ENCODE peak calls at places on chromosomes 13 and 19, in six cellular contexts. One of them, this sample, is unnamed.

GRCh38 chr19:28701491-28701890 is 511.5 kb downstream of the UQCRFS1 start:
- DNase-seq in body of pancreas: no peak
- DNase-seq in ascending aorta: no peak
- DNase-seq in brain microvascular endothelial cell: no peak
- DNase-seq in ovary: no peak
- DNase-seq in fibroblast of lung: peak; percentile 57
- DNase-seq in this sample: no peak

GRCh38 chr13:112771139-112771876 is 81.5 kb downstream of the ATP11A start:
- DNase-seq in body of pancreas: no peak
- DNase-seq in ascending aorta: no peak
- DNase-seq in brain microvascular endothelial cell: no peak
- DNase-seq in ovary: no peak
- DNase-seq in fibroblast of lung: no peak
- DNase-seq in this sample: no peak

GRCh38 chr19:40510526-40511115 is 43.8 kb downstream of the SPTBN4 start:
- DNase-seq in body of pancreas: no peak
- DNase-seq in ascending aorta: no peak
- DNase-seq in brain microvascular endothelial cell: no peak
- DNase-seq in ovary: no peak
- DNase-seq in fibroblast of lung: peak; percentile 51
- DNase-seq in this sample: no peak

GRCh38 chr19:5281588-5281987 is 59.0 kb downstream of the PTPRS start:
- DNase-seq in body of pancreas: peak; percentile 44
- DNase-seq in ascending aorta: peak; percentile 84
- DNase-seq in brain microvascular endothelial cell: no peak
- DNase-seq in ovary: peak; percentile 61
- DNase-seq in fibroblast of lung: no peak
- DNase-seq in this sample: no peak

GRCh38 chr13:26449063-26449848 is 108.2 kb upstream of the WASF3 start:
- DNase-seq in body of pancreas: no peak
- DNase-seq in ascending aorta: no peak
- DNase-seq in brain microvascular endothelial cell: no peak
- DNase-seq in ovary: no peak
- DNase-seq in fibroblast of lung: peak; percentile 24
- DNase-seq in this sample: no peak

GRCh38 chr19:47663911-47664771 is 49.1 kb upstream of the EHD2 start:
- DNase-seq in body of pancreas: peak; percentile 58
- DNase-seq in ascending aorta: peak; percentile 95
- DNase-seq in brain microvascular endothelial cell: peak; percentile 99
- DNase-seq in ovary: peak; percentile 79
- DNase-seq in fibroblast of lung: peak; percentile 99
- DNase-seq in this sample: no peak

GRCh38 chr13:87942204-87942603 is 271.0 kb downstream of the SLITRK5 start:
- DNase-seq in body of pancreas: no peak
- DNase-seq in ascending aorta: no peak
- DNase-seq in brain microvascular endothelial cell: no peak
- DNase-seq in ovary: no peak
- DNase-seq in fibroblast of lung: peak; percentile 3
- DNase-seq in this sample: no peak

GRCh38 chr13:110126391-110126961 is 180.5 kb downstream of the COL4A1 start:
- DNase-seq in body of pancreas: no peak
- DNase-seq in ascending aorta: peak; percentile 84
- DNase-seq in brain microvascular endothelial cell: peak; percentile 90
- DNase-seq in ovary: peak; percentile 37
- DNase-seq in fibroblast of lung: peak; percentile 99
- DNase-seq in this sample: no peak

GRCh38 chr19:54436031-54436523 is 12.9 kb upstream of the LENG8 start:
- DNase-seq in body of pancreas: no peak
- DNase-seq in ascending aorta: no peak
- DNase-seq in brain microvascular endothelial cell: no peak
- DNase-seq in ovary: peak; percentile 55
- DNase-seq in fibroblast of lung: no peak
- DNase-seq in this sample: peak; percentile 56

GRCh38 chr19:44521370-44521769 is 8.1 kb downstream of the CEACAM20 start:
- DNase-seq in body of pancreas: no peak
- DNase-seq in ascending aorta: no peak
- DNase-seq in brain microvascular endothelial cell: no peak
- DNase-seq in ovary: no peak
- DNase-seq in fibroblast of lung: no peak
- DNase-seq in this sample: no peak

GRCh38 chr13:23642110-23642509 is 71.9 kb downstream of the TNFRSF19 start:
- DNase-seq in body of pancreas: no peak
- DNase-seq in ascending aorta: no peak
- DNase-seq in brain microvascular endothelial cell: no peak
- DNase-seq in ovary: no peak
- DNase-seq in fibroblast of lung: peak; percentile 75
- DNase-seq in this sample: no peak

GRCh38 chr13:112822851-112823250 is 133.0 kb downstream of the ATP11A start:
- DNase-seq in body of pancreas: no peak
- DNase-seq in ascending aorta: peak; percentile 22
- DNase-seq in brain microvascular endothelial cell: no peak
- DNase-seq in ovary: no peak
- DNase-seq in fibroblast of lung: no peak
- DNase-seq in this sample: no peak

GRCh38 chr13:43802511-43802910 is 15.7 kb upstream of the ENOX1 start:
- DNase-seq in body of pancreas: no peak
- DNase-seq in ascending aorta: no peak
- DNase-seq in brain microvascular endothelial cell: no peak
- DNase-seq in ovary: no peak
- DNase-seq in fibroblast of lung: no peak
- DNase-seq in this sample: no peak

GRCh38 chr19:55172741-55173140 is 6.3 kb upstream of the DNAAF3 start:
- DNase-seq in body of pancreas: no peak
- DNase-seq in ascending aorta: no peak
- DNase-seq in brain microvascular endothelial cell: peak; percentile 62
- DNase-seq in ovary: no peak
- DNase-seq in fibroblast of lung: peak; percentile 66
- DNase-seq in this sample: no peak

GRCh38 chr13:90171649-90172048 is 1175.8 kb upstream of the MIR17HG start:
- DNase-seq in body of pancreas: no peak
- DNase-seq in ascending aorta: no peak
- DNase-seq in brain microvascular endothelial cell: no peak
- DNase-seq in ovary: no peak
- DNase-seq in fibroblast of lung: peak; percentile 2
- DNase-seq in this sample: no peak

GRCh38 chr13:84553252-84553651 is 671.0 kb upstream of the SLITRK1 start:
- DNase-seq in body of pancreas: peak; percentile 13
- DNase-seq in ascending aorta: no peak
- DNase-seq in brain microvascular endothelial cell: no peak
- DNase-seq in ovary: no peak
- DNase-seq in fibroblast of lung: no peak
- DNase-seq in this sample: no peak

GRCh38 chr13:75636339-75637095 is 387 bp downstream of the LMO7 start:
- DNase-seq in body of pancreas: peak; percentile 31
- DNase-seq in ascending aorta: peak; percentile 69
- DNase-seq in brain microvascular endothelial cell: no peak
- DNase-seq in ovary: peak; percentile 19
- DNase-seq in fibroblast of lung: peak; percentile 51
- DNase-seq in this sample: no peak

GRCh38 chr19:45283443-45284033 is 32.5 kb downstream of the MARK4 start:
- DNase-seq in body of pancreas: no peak
- DNase-seq in ascending aorta: no peak
- DNase-seq in brain microvascular endothelial cell: no peak
- DNase-seq in ovary: no peak
- DNase-seq in fibroblast of lung: no peak
- DNase-seq in this sample: no peak

GRCh38 chr19:10408511-10409291 is 5.4 kb upstream of the CDC37 start:
- DNase-seq in body of pancreas: no peak
- DNase-seq in ascending aorta: no peak
- DNase-seq in brain microvascular endothelial cell: no peak
- DNase-seq in ovary: no peak
- DNase-seq in fibroblast of lung: no peak
- DNase-seq in this sample: no peak

GRCh38 chr13:18951412-18951811 is 230.2 kb downstream of the TUBA3C start:
- DNase-seq in body of pancreas: no peak
- DNase-seq in ascending aorta: no peak
- DNase-seq in brain microvascular endothelial cell: no peak
- DNase-seq in ovary: no peak
- DNase-seq in fibroblast of lung: no peak
- DNase-seq in this sample: no peak

GRCh38 chr13:108086678-108087077 is 128.7 kb downstream of the LIG4 start:
- DNase-seq in body of pancreas: peak; percentile 13
- DNase-seq in ascending aorta: no peak
- DNase-seq in brain microvascular endothelial cell: peak; percentile 0
- DNase-seq in ovary: no peak
- DNase-seq in fibroblast of lung: no peak
- DNase-seq in this sample: no peak

GRCh38 chr13:57748096-57748495 is 116.6 kb downstream of the PCDH17 start:
- DNase-seq in body of pancreas: no peak
- DNase-seq in ascending aorta: no peak
- DNase-seq in brain microvascular endothelial cell: no peak
- DNase-seq in ovary: no peak
- DNase-seq in fibroblast of lung: peak; percentile 64
- DNase-seq in this sample: no peak

GRCh38 chr19:53853707-53854106 is 14.0 kb upstream of the MYADM start:
- DNase-seq in body of pancreas: no peak
- DNase-seq in ascending aorta: no peak
- DNase-seq in brain microvascular endothelial cell: no peak
- DNase-seq in ovary: no peak
- DNase-seq in fibroblast of lung: no peak
- DNase-seq in this sample: no peak

GRCh38 chr13:91576590-91576989 is 178.2 kb downstream of the GPC5 start:
- DNase-seq in body of pancreas: no peak
- DNase-seq in ascending aorta: no peak
- DNase-seq in brain microvascular endothelial cell: no peak
- DNase-seq in ovary: no peak
- DNase-seq in fibroblast of lung: no peak
- DNase-seq in this sample: no peak

GRCh38 chr19:33409906-33410685 is 36.6 kb downstream of the CEBPG start:
- DNase-seq in body of pancreas: no peak
- DNase-seq in ascending aorta: no peak
- DNase-seq in brain microvascular endothelial cell: no peak
- DNase-seq in ovary: no peak
- DNase-seq in fibroblast of lung: no peak
- DNase-seq in this sample: no peak
- H3K27ac ChIP-seq in body of pancreas: no peak overlapping the region
- H3K27ac ChIP-seq in ascending aorta: no peak overlapping the region
- H3K27ac ChIP-seq in brain microvascular endothelial cell: no peak overlapping the region
- H3K27ac ChIP-seq in ovary: no peak overlapping the region
- H3K27ac ChIP-seq in fibroblast of lung: no peak overlapping the region
- H3K27ac ChIP-seq in this sample: no peak overlapping the region

GRCh38 chr13:82747331-82747730 is 1134.9 kb downstream of the SLITRK1 start:
- DNase-seq in body of pancreas: no peak
- DNase-seq in ascending aorta: no peak
- DNase-seq in brain microvascular endothelial cell: no peak
- DNase-seq in ovary: no peak
- DNase-seq in fibroblast of lung: peak; percentile 17
- DNase-seq in this sample: no peak

GRCh38 chr13:82749551-82749950 is 1132.7 kb downstream of the SLITRK1 start:
- DNase-seq in body of pancreas: no peak
- DNase-seq in ascending aorta: no peak
- DNase-seq in brain microvascular endothelial cell: no peak
- DNase-seq in ovary: no peak
- DNase-seq in fibroblast of lung: peak; percentile 11
- DNase-seq in this sample: no peak

GRCh38 chr13:82751221-82751620 is 1131.1 kb downstream of the SLITRK1 start:
- DNase-seq in body of pancreas: no peak
- DNase-seq in ascending aorta: no peak
- DNase-seq in brain microvascular endothelial cell: no peak
- DNase-seq in ovary: no peak
- DNase-seq in fibroblast of lung: no peak
- DNase-seq in this sample: no peak

DNA sequence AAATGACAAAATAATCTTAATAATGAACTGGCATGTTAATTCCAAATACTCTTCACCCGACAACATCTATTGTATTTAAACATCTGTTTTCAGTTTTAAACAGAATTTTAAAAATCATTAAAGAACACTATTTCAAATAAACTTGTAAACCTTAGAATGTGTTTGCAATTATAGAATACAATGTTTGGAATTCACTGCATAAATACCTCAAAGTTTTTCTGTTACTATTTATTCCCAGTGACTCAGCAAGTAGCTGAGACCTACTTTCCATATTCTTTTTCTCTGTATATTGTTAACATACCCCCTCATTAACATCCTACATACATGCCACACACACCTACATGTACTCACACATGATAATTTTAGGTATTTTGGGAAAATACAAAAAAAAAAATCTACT is 1134.3 kb downstream of the SLITRK1 start:
- DNase-seq in body of pancreas: no peak
- DNase-seq in ascending aorta: no peak
- DNase-seq in brain microvascular endothelial cell: no peak
- DNase-seq in ovary: no peak
- DNase-seq in fibroblast of lung: peak; percentile 59
- DNase-seq in this sample: no peak
- H3K27ac ChIP-seq in body of pancreas: no peak overlapping the region
- H3K27ac ChIP-seq in ascending aorta: no peak overlapping the region
- H3K27ac ChIP-seq in brain microvascular endothelial cell: no peak overlapping the region
- H3K27ac ChIP-seq in ovary: no peak overlapping the region
- H3K27ac ChIP-seq in fibroblast of lung: no peak overlapping the region
- H3K27ac ChIP-seq in this sample: no peak overlapping the region

GRCh38 chr19:1646149-1646930 is 6.1 kb downstream of the TCF3 start:
- DNase-seq in body of pancreas: no peak
- DNase-seq in ascending aorta: no peak
- DNase-seq in brain microvascular endothelial cell: no peak
- DNase-seq in ovary: no peak
- DNase-seq in fibroblast of lung: no peak
- DNase-seq in this sample: no peak

GRCh38 chr19:1644070-1644469 is 8.3 kb downstream of the TCF3 start:
- DNase-seq in body of pancreas: no peak
- DNase-seq in ascending aorta: no peak
- DNase-seq in brain microvascular endothelial cell: no peak
- DNase-seq in ovary: no peak
- DNase-seq in fibroblast of lung: no peak
- DNase-seq in this sample: no peak

GRCh38 chr19:1646931-1647663 is 5.3 kb downstream of the TCF3 start:
- DNase-seq in body of pancreas: no peak
- DNase-seq in ascending aorta: no peak
- DNase-seq in brain microvascular endothelial cell: no peak
- DNase-seq in ovary: no peak
- DNase-seq in fibroblast of lung: no peak
- DNase-seq in this sample: no peak

GRCh38 chr19:1647664-1648155 is 4.7 kb downstream of the TCF3 start:
- DNase-seq in body of pancreas: no peak
- DNase-seq in ascending aorta: no peak
- DNase-seq in brain microvascular endothelial cell: no peak
- DNase-seq in ovary: no peak
- DNase-seq in fibroblast of lung: no peak
- DNase-seq in this sample: no peak

DNA sequence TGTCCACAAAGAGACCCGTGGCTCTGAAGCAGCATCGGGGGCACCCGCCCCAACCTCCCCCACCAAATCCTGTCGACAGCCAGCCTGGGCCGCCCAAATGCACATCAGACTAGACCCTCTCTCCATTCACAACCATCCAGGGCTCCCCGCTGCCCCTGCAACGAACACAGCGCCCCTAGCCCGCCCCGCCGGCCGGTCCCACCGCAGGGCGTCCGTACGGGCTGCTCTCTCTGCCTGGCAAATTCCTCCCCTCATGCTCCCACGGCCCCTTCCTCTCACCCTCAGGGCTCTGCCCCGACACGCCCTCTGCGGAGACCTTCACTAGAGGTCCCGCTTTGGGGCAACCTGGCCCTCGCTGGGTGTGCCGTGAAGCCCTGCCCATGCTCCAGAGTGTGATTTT is 7.1 kb downstream of the TCF3 start:
- DNase-seq in body of pancreas: no peak
- DNase-seq in ascending aorta: no peak
- DNase-seq in brain microvascular endothelial cell: no peak
- DNase-seq in ovary: no peak
- DNase-seq in fibroblast of lung: no peak
- DNase-seq in this sample: no peak
- H3K27ac ChIP-seq in body of pancreas: no peak overlapping the region
- H3K27ac ChIP-seq in ascending aorta: no peak overlapping the region
- H3K27ac ChIP-seq in brain microvascular endothelial cell: no peak overlapping the region
- H3K27ac ChIP-seq in ovary: no peak overlapping the region
- H3K27ac ChIP-seq in fibroblast of lung: no peak overlapping the region
- H3K27ac ChIP-seq in this sample: no peak overlapping the region

GRCh38 chr19:2336528-2337328 is 8.2 kb downstream of the SPPL2B start:
- DNase-seq in body of pancreas: no peak
- DNase-seq in ascending aorta: no peak
- DNase-seq in brain microvascular endothelial cell: no peak
- DNase-seq in ovary: no peak
- DNase-seq in fibroblast of lung: no peak
- DNase-seq in this sample: no peak
- H3K27ac ChIP-seq in body of pancreas: peak overlapping the region; percentile 77
- H3K27ac ChIP-seq in ascending aorta: no peak overlapping the region
- H3K27ac ChIP-seq in brain microvascular endothelial cell: no peak overlapping the region
- H3K27ac ChIP-seq in ovary: no peak overlapping the region
- H3K27ac ChIP-seq in fibroblast of lung: no peak overlapping the region
- H3K27ac ChIP-seq in this sample: peak overlapping the region; percentile 82

This sample was measured in substantia nigra.